ENCODE peak calls at places on chromosome 19, in six cellular contexts. L is SK-N-SH, J is stomach, Z is GM12892, Y is endothelial cell of umbilical vein, M is GM23338. G is an unnamed sample.

GRCh38 chr19:10510301-10510802 is 6.9 kb downstream of the S1PR5 start:
- DNase-seq in Z (peak), Y (no peak), L (peak), J (no peak), M (peak), G (no peak)

GRCh38 chr19:4016486-4016885 is 8.9 kb downstream of the PIAS4 start:
- DNase-seq in Y (no peak), J (no peak), M (no peak), L (no peak), Z (no peak), G (no peak)

GRCh38 chr19:42466521-42467436 is 24.0 kb upstream of the CXCL17 start:
- DNase-seq in M (no peak), Y (no peak), Z (peak), L (no peak), J (no peak), G (no peak)

GRCh38 chr19:38055655-38056521 is 148.9 kb downstream of the SIPA1L3 start:
- DNase-seq in M (peak), Y (no peak), J (no peak), Z (no peak), L (no peak), G (no peak)

GRCh38 chr19:54136086-54136863 is 1.3 kb upstream of the CNOT3 start:
- DNase-seq in L (peak), J (no peak), Z (no peak), M (peak), Y (no peak), G (no peak)

GRCh38 chr19:51389143-51389542 is 1.2 kb downstream of the C19orf84 start:
- DNase-seq in J (no peak), Y (no peak), L (no peak), Z (no peak), M (no peak), G (no peak)

GRCh38 chr19:3667037-3667638 is 33.1 kb downstream of the PIP5K1C start:
- DNase-seq in M (no peak), L (no peak), J (no peak), Y (no peak), Z (no peak), G (no peak)

GRCh38 chr19:56491399-56491798 is 14.3 kb upstream of the ZNF667 start:
- DNase-seq in J (no peak), Z (no peak), Y (no peak), M (peak), L (no peak), G (no peak)

GRCh38 chr19:18809149-18809978 is 18.3 kb upstream of the COMP start:
- DNase-seq in M (no peak), Y (no peak), L (no peak), J (peak), Z (no peak), G (no peak)

GRCh38 chr19:13825489-13826475 is 30.5 kb downstream of the ZSWIM4 start:
- DNase-seq in Z (no peak), J (no peak), Y (no peak), M (peak), L (peak), G (no peak)

GRCh38 chr19:54104998-54105715 is 2.5 kb downstream of the NDUFA3 start:
- DNase-seq in Z (no peak), J (no peak), M (no peak), Y (no peak), L (no peak), G (no peak)

GRCh38 chr19:40799558-40800338 is 757 bp downstream of the EGLN2 start:
- DNase-seq in Y (peak), J (peak), L (peak), M (peak), Z (no peak), G (no peak)

GRCh38 chr19:10514211-10515145 is 2.8 kb downstream of the S1PR5 start:
- DNase-seq in M (peak), Z (no peak), J (no peak), Y (no peak), L (peak), G (no peak)

GRCh38 chr19:3146677-3147100 is 10.9 kb downstream of the GNA15 start:
- DNase-seq in M (peak), Z (no peak), J (no peak), Y (no peak), L (peak), G (no peak)

GRCh38 chr19:38666662-38667448 is 19.4 kb downstream of the ACTN4 start:
- DNase-seq in L (no peak), Y (peak), M (no peak), Z (no peak), J (no peak), G (peak)

GRCh38 chr19:34597596-34597995 is 79.4 kb downstream of the SCGB2B2 start:
- DNase-seq in J (no peak), Z (no peak), Y (no peak), M (no peak), L (no peak), G (no peak)

GRCh38 chr19:10655457-10656312 is 1.5 kb downstream of the ILF3 start:
- DNase-seq in J (no peak), Y (peak), L (peak), M (peak), Z (no peak), G (no peak)

GRCh38 chr19:58033741-58034475 is at the start of gene ZSCAN1:
- DNase-seq in Z (no peak), Y (peak), J (peak), M (peak), L (peak), G (peak)

GRCh38 chr19:42281175-42282035 is 12.4 kb downstream of the CIC start:
- DNase-seq in M (peak), L (no peak), Z (no peak), J (no peak), Y (peak), G (peak)

GRCh38 chr19:3062165-3063105 is at the start of gene TLE5:
- DNase-seq in J (peak), M (peak), L (peak), Z (peak), Y (peak), G (no peak)

GRCh38 chr19:42989851-42990250 is 36.4 kb downstream of the PSG11 start:
- DNase-seq in Y (no peak), M (no peak), Z (no peak), L (no peak), J (no peak), G (no peak)

GRCh38 chr19:50311723-50312635 is 17.2 kb downstream of the KCNC3 start:
- DNase-seq in Z (no peak), Y (no peak), M (peak), J (no peak), L (peak), G (no peak)
- TF ChIP-seq POLR2AphosphoS5 in Z (no peak), Y (no peak), M (peak), J (no peak), L (no peak), G (no peak)

DNA sequence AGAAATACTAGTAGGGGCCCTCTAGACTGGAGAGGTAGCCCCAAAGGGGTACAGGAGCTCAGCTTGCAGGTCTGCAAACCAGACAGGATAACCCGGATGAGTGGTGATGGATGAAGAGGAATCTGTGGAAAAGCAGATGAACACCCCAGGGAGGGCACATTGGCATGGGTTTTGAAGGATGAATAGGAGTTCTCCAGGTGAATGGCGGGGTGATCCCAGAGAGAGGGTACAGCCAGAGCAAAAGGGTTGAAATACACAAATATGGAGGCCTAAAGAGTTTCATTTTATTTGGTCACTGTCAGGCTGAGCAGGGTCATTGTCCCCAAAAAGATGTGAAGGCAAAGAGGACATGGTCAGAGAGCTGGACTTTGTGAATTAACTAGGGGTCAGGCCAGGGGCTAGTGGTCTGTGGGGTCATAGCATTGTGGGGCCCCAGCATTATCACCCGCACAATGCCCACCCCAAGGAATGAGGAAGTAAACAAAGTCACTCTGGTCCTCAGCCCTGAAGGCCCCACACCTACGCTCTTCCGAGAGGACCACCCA is 4.8 kb downstream of the NR2F6 start:
- DNase-seq in J (no peak), L (no peak), M (no peak), Y (no peak), Z (no peak), G (no peak)
- TF ChIP-seq POLR2AphosphoS5 in J (no peak), L (no peak), M (no peak), Y (no peak), Z (no peak), G (no peak)

GRCh38 chr19:1259873-1260748 is 9.0 kb upstream of the CIRBP start:
- DNase-seq in J (no peak), Z (no peak), L (no peak), M (no peak), Y (peak), G (no peak)

GRCh38 chr19:1258707-1259205 is 10.4 kb downstream of the MIDN start:
- DNase-seq in J (no peak), M (no peak), L (no peak), Y (no peak), Z (no peak), G (no peak)

GRCh38 chr19:1258161-1258492 is 9.7 kb downstream of the MIDN start:
- DNase-seq in L (no peak), Z (no peak), Y (no peak), J (no peak), M (no peak), G (no peak)

GRCh38 chr19:1260749-1261511 is 8.2 kb upstream of the CIRBP start:
- DNase-seq in J (peak), Z (peak), Y (peak), M (peak), L (peak), G (peak)

GRCh38 chr19:1259206-1259872 is 9.8 kb upstream of the CIRBP start:
- DNase-seq in Z (peak), Y (peak), M (peak), L (peak), J (peak), G (no peak)
- TF ChIP-seq POLR2AphosphoS5 in Z (peak), Y (peak), M (peak), L (peak), J (peak), G (peak)

GRCh38 chr19:12450817-12451216 is 10.0 kb upstream of the ZNF443 start:
- DNase-seq in Z (no peak), L (no peak), J (no peak), M (no peak), Y (no peak), G (no peak)
- TF ChIP-seq POLR2AphosphoS5 in Z (no peak), L (no peak), J (no peak), M (no peak), Y (no peak), G (no peak)

GRCh38 chr19:44846455-44847143 is 502 bp downstream of the NECTIN2 start:
- DNase-seq in Z (no peak), L (peak), Y (peak), M (peak), J (no peak), G (peak)

GRCh38 chr19:44848036-44848804 is 2.1 kb downstream of the NECTIN2 start:
- DNase-seq in Y (peak), M (peak), L (peak), J (no peak), Z (no peak), G (peak)

GRCh38 chr19:44845286-44845611 is 848 bp upstream of the NECTIN2 start:
- DNase-seq in J (no peak), Z (no peak), L (no peak), M (no peak), Y (no peak), G (no peak)

GRCh38 chr19:44847144-44848035 is 1.3 kb downstream of the NECTIN2 start:
- DNase-seq in Y (peak), Z (no peak), J (peak), L (peak), M (peak), G (peak)

DNA sequence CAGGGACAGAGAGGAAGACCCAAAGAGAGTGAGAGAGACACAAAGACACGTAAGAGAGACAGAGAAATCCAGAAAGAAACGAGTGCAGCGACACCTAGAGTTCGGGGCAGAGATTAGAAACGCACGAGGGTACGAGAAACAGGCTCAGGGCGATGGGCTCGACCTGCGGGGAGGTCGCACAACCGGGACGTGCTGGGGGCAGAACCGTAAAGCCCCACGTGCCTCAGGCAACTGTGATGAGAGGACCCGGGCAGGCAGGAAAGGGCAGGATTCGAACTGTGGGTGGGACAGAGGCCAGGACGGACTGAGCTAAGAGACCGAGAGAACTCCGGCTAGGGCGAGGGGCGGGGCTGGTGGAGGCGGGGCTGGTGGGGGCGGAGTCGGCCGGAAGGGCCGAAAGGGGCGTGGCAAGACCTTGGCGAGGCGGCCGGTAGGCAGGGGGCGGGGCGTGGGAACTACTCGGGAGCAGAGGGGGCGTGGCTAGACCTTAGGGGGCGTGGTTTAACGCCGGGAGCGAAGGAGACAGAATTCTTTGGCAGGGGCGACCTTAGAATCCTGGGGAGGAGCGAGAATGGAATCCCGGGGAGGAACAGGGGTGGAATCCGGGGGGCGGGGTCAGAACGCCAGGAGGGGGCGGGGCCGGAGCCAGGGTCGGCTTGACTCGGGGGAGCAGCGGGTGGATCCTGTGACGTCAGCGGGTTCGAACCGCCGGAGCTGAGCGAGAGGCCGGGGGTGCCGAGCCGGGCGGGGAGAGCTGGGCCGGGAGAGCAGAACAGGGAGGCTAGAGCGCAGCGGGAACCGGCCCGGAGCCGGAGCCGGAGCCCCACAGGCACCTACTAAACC is at the start of gene NECTIN2:
- DNase-seq in Z (peak), Y (peak), M (peak), J (peak), L (peak), G (peak)
- TF ChIP-seq POLR2AphosphoS5 in Z (no peak), Y (peak), M (peak), J (peak), L (peak), G (peak)

DNA sequence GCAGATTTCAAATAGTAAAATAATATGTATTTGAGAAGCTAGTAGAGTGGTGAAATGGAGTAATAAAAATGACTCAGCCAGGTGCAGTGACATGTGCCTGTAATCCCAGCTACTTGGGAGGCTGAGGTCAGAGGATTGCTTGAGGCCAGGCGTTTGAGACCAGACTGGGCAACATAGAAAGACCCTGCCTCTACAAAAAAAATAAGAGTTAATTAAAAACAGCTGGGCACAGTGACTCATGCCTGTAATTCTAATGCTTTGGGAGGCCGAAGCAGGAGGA is 33.8 kb upstream of the CEBPG start:
- DNase-seq in L (no peak), J (no peak), Y (no peak), Z (no peak), M (no peak), G (no peak)
- TF ChIP-seq POLR2AphosphoS5 in L (no peak), J (no peak), Y (no peak), Z (no peak), M (no peak), G (no peak)

GRCh38 chr19:48627865-48628314 is 8.6 kb downstream of the SPHK2 start:
- DNase-seq in L (no peak), M (no peak), Y (no peak), Z (no peak), J (no peak), G (no peak)

GRCh38 chr19:48625891-48626327 is 6.6 kb downstream of the SPHK2 start:
- DNase-seq in L (no peak), Z (no peak), M (no peak), Y (no peak), J (no peak), G (no peak)

GRCh38 chr19:48628486-48629296 is 8.5 kb downstream of the DBP start:
- DNase-seq in J (no peak), L (no peak), Z (no peak), M (no peak), Y (no peak), G (no peak)

GRCh38 chr19:48629297-48629598 is 7.9 kb downstream of the DBP start:
- DNase-seq in J (no peak), Y (no peak), Z (no peak), L (no peak), M (no peak), G (no peak)

GRCh38 chr19:48627211-48627864 is 8.0 kb downstream of the SPHK2 start:
- DNase-seq in J (no peak), Z (no peak), L (no peak), Y (no peak), M (no peak), G (no peak)
- TF ChIP-seq POLR2AphosphoS5 in J (no peak), Z (no peak), L (no peak), Y (no peak), M (peak), G (no peak)

GRCh38 chr19:7963566-7963965 is 20.1 kb upstream of the TIMM44 start:
- DNase-seq in J (no peak), M (no peak), Y (no peak), Z (no peak), L (no peak), G (no peak)
- TF ChIP-seq POLR2AphosphoS5 in J (no peak), M (no peak), Y (no peak), Z (no peak), L (no peak), G (no peak)